ENCODE peak calls at places on chromosomes 3 and 15, in four cellular contexts. B is MCF 10A, L is lung, C is HL-60. N is an unnamed sample.

GRCh38 chr3:128486692-128487537 is 6.1 kb downstream of the GATA2 start:
- DNase-seq in L (no peak), B (peak), C (peak), N (no peak)

GRCh38 chr3:188214442-188214841 is 60.5 kb downstream of the LPP start:
- DNase-seq in C (peak), L (no peak), B (no peak), N (no peak)

GRCh38 chr15:41908681-41909461 is 15.0 kb upstream of the SPTBN5 start:
- DNase-seq in L (no peak), B (no peak), C (no peak), N (no peak)

GRCh38 chr15:32028921-32029320 is 1.4 kb upstream of the CHRNA7 start:
- DNase-seq in C (no peak), L (no peak), B (no peak), N (no peak)

GRCh38 chr15:83504365-83504764 is 57.2 kb downstream of the SH3GL3 start:
- DNase-seq in B (peak), L (no peak), C (no peak), N (no peak)

GRCh38 chr3:159560214-159561004 is 428.2 kb upstream of the IL12A start:
- DNase-seq in B (no peak), L (no peak), C (no peak), N (no peak)

GRCh38 chr3:46537789-46538188 is 28.3 kb downstream of the LRRC2 start:
- DNase-seq in B (no peak), L (no peak), C (no peak), N (no peak)

GRCh38 chr15:63364293-63365003 is 17.2 kb downstream of the CA12 start:
- DNase-seq in B (no peak), L (no peak), C (no peak), N (no peak)

GRCh38 chr3:158103131-158103955 is 2.9 kb downstream of the SHOX2 start:
- DNase-seq in B (no peak), C (no peak), L (no peak), N (peak)

GRCh38 chr3:18351069-18351628 is 74.0 kb downstream of the SATB1 start:
- DNase-seq in C (no peak), B (no peak), L (no peak), N (no peak)
- TF ChIP-seq CTCF in C (no peak), B (no peak), L (no peak), N (no peak)

DNA sequence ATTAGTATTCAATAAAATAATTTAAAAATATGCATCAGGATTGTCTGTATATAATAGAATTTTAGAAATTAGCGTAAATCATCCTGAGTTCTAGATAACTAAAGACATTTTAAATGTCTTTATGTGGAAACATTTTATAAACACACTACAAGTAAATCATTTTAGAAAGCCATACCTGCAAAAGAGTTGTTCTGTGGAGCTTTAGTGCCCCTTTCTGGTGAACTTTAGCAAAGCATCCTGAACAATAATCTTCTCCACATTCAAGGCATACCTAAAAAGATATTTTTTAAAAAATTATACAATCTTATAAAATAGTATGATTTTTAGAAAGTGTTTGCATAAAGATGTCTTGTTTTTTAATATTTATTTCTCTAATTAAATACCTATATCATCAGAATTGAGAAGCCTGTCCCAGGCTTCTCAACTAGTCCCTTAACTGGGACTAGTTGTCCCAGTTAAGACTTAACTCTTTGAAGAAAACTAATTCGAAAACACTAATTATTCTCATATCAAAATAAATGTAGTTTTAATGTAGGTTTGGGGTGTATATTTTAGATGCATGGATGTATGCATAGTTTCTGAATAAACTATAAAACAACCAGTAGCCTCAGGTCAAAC is 29.7 kb downstream of the ZBBX start:
- DNase-seq in L (no peak), B (peak), C (peak), N (no peak)
- TF ChIP-seq CTCF in L (peak), B (peak), C (peak), N (peak)

GRCh38 chr3:69388241-69388640 is 2.4 kb upstream of the FRMD4B start:
- DNase-seq in B (no peak), C (no peak), L (no peak), N (no peak)

GRCh38 chr3:69385723-69386483 is at the start of gene FRMD4B:
- DNase-seq in C (peak), B (peak), L (peak), N (peak)

GRCh38 chr3:69384379-69384778 is 1.5 kb downstream of the FRMD4B start:
- DNase-seq in C (no peak), L (no peak), B (no peak), N (no peak)

GRCh38 chr3:69385033-69385722 is 710 bp downstream of the FRMD4B start:
- DNase-seq in B (no peak), L (no peak), C (no peak), N (no peak)

GRCh38 chr3:69386535-69387385 is 872 bp upstream of the FRMD4B start:
- DNase-seq in L (no peak), B (peak), C (no peak), N (peak)
- TF ChIP-seq CTCF in L (no peak), B (no peak), C (no peak), N (no peak)

GRCh38 chr3:183159319-183159718 is 3.2 kb downstream of the LAMP3 start:
- DNase-seq in C (peak), B (no peak), L (no peak), N (no peak)
- TF ChIP-seq CTCF in C (peak), B (no peak), L (no peak), N (peak)

N was measured in GM13976.